ENCODE peak calls at places on chromosomes 16 and 17, in ten cellular contexts. X is stimulated activated CD4-positive, alpha-beta T cell treated with anti-CD3 and anti-CD28 coated beads, Interleukin-2, amount 100 ng/mL, for 48 hours; Z is activated CD4-positive, CD25-positive, alpha-beta regulatory T cell; C is EL; B is HT1080; M is HFF-Myc; J is cardiac muscle cell; S is EH; W is naive thymus-derived CD8-positive, alpha-beta T cell; D is memory B cell. L is an unnamed sample.

GRCh38 chr16:29729116-29729521 is 16.7 kb downstream of the C16orf54 start:
- DNase-seq in X (no peak), Z (no peak), C (peak), B (peak), M (peak), J (peak), S (peak), W (no peak), D (no peak), L (peak)

GRCh38 chr16:11049396-11050059 is 105.2 kb downstream of the CLEC16A start:
- DNase-seq in X (no peak), Z (no peak), C (peak), B (no peak), M (no peak), J (no peak), S (peak), W (no peak), D (no peak), L (no peak)

GRCh38 chr16:31143036-31143888 is 6.6 kb downstream of the PRSS36 start:
- DNase-seq in X (no peak), Z (no peak), C (no peak), B (no peak), M (no peak), J (no peak), S (no peak), W (no peak), D (no peak), L (no peak)

GRCh38 chr16:5735444-5735843 is 637.8 kb upstream of the EEF2KMT start:
- DNase-seq in X (no peak), Z (no peak), C (no peak), B (no peak), M (no peak), J (no peak), S (no peak), W (no peak), D (no peak), L (no peak)

GRCh38 chr17:80501739-80502577 is 25.6 kb upstream of the NPTX1 start:
- DNase-seq in X (no peak), Z (no peak), C (peak), B (peak), M (no peak), J (peak), S (peak), W (no peak), D (no peak), L (no peak)

GRCh38 chr17:57277923-57278604 is 21.7 kb downstream of the MSI2 start:
- DNase-seq in X (no peak), Z (no peak), C (no peak), B (no peak), M (no peak), J (no peak), S (no peak), W (no peak), D (no peak), L (no peak)

GRCh38 chr17:72171703-72172670 is 51.2 kb downstream of the SOX9 start:
- DNase-seq in X (no peak), Z (no peak), C (no peak), B (no peak), M (no peak), J (no peak), S (no peak), W (no peak), D (no peak), L (no peak)

GRCh38 chr17:32485261-32485955 is 1.4 kb upstream of the CDK5R1 start:
- DNase-seq in X (no peak), Z (no peak), C (no peak), B (no peak), M (no peak), J (no peak), S (no peak), W (no peak), D (no peak), L (no peak)

GRCh38 chr17:41678907-41679739 is 9.6 kb upstream of the EIF1 start:
- DNase-seq in X (peak), Z (no peak), C (peak), B (peak), M (peak), J (peak), S (peak), W (peak), D (no peak), L (peak)

GRCh38 chr17:62882878-62883277 is 74.8 kb upstream of the MARCHF10 start:
- DNase-seq in X (no peak), Z (no peak), C (peak), B (no peak), M (no peak), J (peak), S (peak), W (no peak), D (no peak), L (peak)

GRCh38 chr17:76631821-76632565 is 11.6 kb downstream of the ST6GALNAC1 start:
- DNase-seq in X (no peak), Z (no peak), C (no peak), B (no peak), M (no peak), J (no peak), S (no peak), W (peak), D (no peak), L (peak)

GRCh38 chr16:3223913-3224515 is 10.9 kb downstream of the ZNF200 start:
- DNase-seq in X (no peak), Z (no peak), C (no peak), B (no peak), M (no peak), J (no peak), S (peak), W (no peak), D (no peak), L (no peak)

GRCh38 chr17:75875182-75875939 is 3.0 kb downstream of the TRIM47 start:
- DNase-seq in X (no peak), Z (no peak), C (no peak), B (no peak), M (no peak), J (no peak), S (no peak), W (no peak), D (no peak), L (no peak)

GRCh38 chr17:27550974-27551505 is 79.9 kb upstream of the LGALS9 start:
- DNase-seq in X (no peak), Z (no peak), C (no peak), B (no peak), M (no peak), J (no peak), S (no peak), W (no peak), D (no peak), L (no peak)

GRCh38 chr16:13231365-13231764 is 330.0 kb downstream of the SHISA9 start:
- DNase-seq in X (no peak), Z (no peak), C (no peak), B (no peak), M (no peak), J (no peak), S (no peak), W (no peak), D (no peak), L (no peak)

GRCh38 chr16:10537946-10538345 is 42.5 kb downstream of the EMP2 start:
- DNase-seq in X (no peak), Z (no peak), C (no peak), B (no peak), M (no peak), J (no peak), S (no peak), W (no peak), D (no peak), L (no peak)

GRCh38 chr16:760065-760464 is 469 bp upstream of the MSLN start:
- DNase-seq in X (no peak), Z (no peak), C (no peak), B (no peak), M (no peak), J (no peak), S (no peak), W (no peak), D (no peak), L (no peak)

GRCh38 chr17:44655983-44656700 is at the start of gene MEIOC:
- DNase-seq in X (peak), Z (no peak), C (peak), B (no peak), M (no peak), J (peak), S (peak), W (peak), D (peak), L (peak)

GRCh38 chr17:62741290-62741689 is 66.8 kb downstream of the MARCHF10 start:
- DNase-seq in X (no peak), Z (no peak), C (no peak), B (no peak), M (no peak), J (no peak), S (no peak), W (no peak), D (no peak), L (no peak)

GRCh38 chr17:21375757-21376584 is at the start of gene KCNJ12:
- DNase-seq in X (no peak), Z (no peak), C (peak), B (no peak), M (no peak), J (peak), S (peak), W (peak), D (no peak), L (no peak)

GRCh38 chr16:74291577-74292208 is 4.9 kb upstream of the PSMD7 start:
- DNase-seq in X (no peak), Z (no peak), C (peak), B (peak), M (no peak), J (no peak), S (peak), W (no peak), D (no peak), L (peak)

GRCh38 chr17:67999291-67999911 is 3.1 kb upstream of the C17orf58 start:
- DNase-seq in X (no peak), Z (no peak), C (peak), B (peak), M (no peak), J (no peak), S (peak), W (no peak), D (no peak), L (peak)

GRCh38 chr17:8489841-8490240 is 54.2 kb downstream of the NDEL1 start:
- DNase-seq in X (no peak), Z (no peak), C (no peak), B (no peak), M (no peak), J (no peak), S (peak), W (no peak), D (no peak), L (no peak)

GRCh38 chr17:2227025-2227699 is 76.4 kb downstream of the SMG6 start:
- DNase-seq in X (no peak), Z (no peak), C (peak), B (no peak), M (no peak), J (no peak), S (peak), W (no peak), D (no peak), L (no peak)

GRCh38 chr16:47578573-47578972 is 117.4 kb downstream of the PHKB start:
- DNase-seq in X (no peak), Z (no peak), C (peak), B (peak), M (no peak), J (no peak), S (peak), W (no peak), D (no peak), L (peak)

GRCh38 chr16:89923640-89924297 is 627 bp downstream of the TUBB3 start:
- DNase-seq in X (no peak), Z (no peak), C (peak), B (no peak), M (no peak), J (no peak), S (no peak), W (no peak), D (no peak), L (no peak)